ENCODE peak calls at places on chromosomes 11 and 22, in nine cellular contexts. One of them, this sample, is unnamed. For H3K9me3, the result is how much of the 10 kb centered on the place peaks cover.

GRCh38 chr11:96331556-96332168 is 11.3 kb downstream of the MAML2 start:
- DNase-seq in tibial nerve: no peak
- DNase-seq in PC-9: no peak
- DNase-seq in heart right ventricle: no peak
- DNase-seq in uterus: no peak
- DNase-seq in tibial artery: no peak
- DNase-seq in GM12878: no peak
- DNase-seq in esophagus squamous epithelium: no peak
- DNase-seq in pancreas: no peak
- DNase-seq in this sample: no peak

GRCh38 chr11:83438438-83438837 is 152.3 kb upstream of the CCDC90B start:
- DNase-seq in uterus: no peak
- DNase-seq in tibial nerve: no peak
- DNase-seq in PC-9: no peak
- DNase-seq in tibial artery: no peak
- DNase-seq in esophagus squamous epithelium: no peak
- DNase-seq in heart right ventricle: no peak
- DNase-seq in GM12878: no peak
- DNase-seq in pancreas: no peak
- DNase-seq in this sample: no peak

GRCh38 chr11:16605971-16606783 is 132.3 kb upstream of the C11orf58 start:
- DNase-seq in PC-9: peak
- DNase-seq in GM12878: peak
- DNase-seq in esophagus squamous epithelium: no peak
- DNase-seq in tibial artery: peak
- DNase-seq in uterus: peak
- DNase-seq in tibial nerve: peak
- DNase-seq in pancreas: peak
- DNase-seq in heart right ventricle: peak
- DNase-seq in this sample: peak

GRCh38 chr11:130114281-130114680 is 44.6 kb downstream of the APLP2 start:
- DNase-seq in esophagus squamous epithelium: no peak
- DNase-seq in tibial nerve: no peak
- DNase-seq in uterus: no peak
- DNase-seq in heart right ventricle: no peak
- DNase-seq in PC-9: no peak
- DNase-seq in tibial artery: no peak
- DNase-seq in pancreas: no peak
- DNase-seq in GM12878: no peak
- DNase-seq in this sample: no peak

GRCh38 chr11:16226245-16226644 is 130.1 kb downstream of the SOX6 start:
- DNase-seq in GM12878: no peak
- DNase-seq in heart right ventricle: peak
- DNase-seq in tibial nerve: no peak
- DNase-seq in PC-9: no peak
- DNase-seq in pancreas: peak
- DNase-seq in uterus: peak
- DNase-seq in esophagus squamous epithelium: no peak
- DNase-seq in tibial artery: peak
- DNase-seq in this sample: no peak

GRCh38 chr22:41022470-41023298 is 69.7 kb upstream of the EP300 start:
- DNase-seq in uterus: peak
- DNase-seq in GM12878: peak
- DNase-seq in tibial nerve: peak
- DNase-seq in pancreas: peak
- DNase-seq in tibial artery: peak
- DNase-seq in esophagus squamous epithelium: peak
- DNase-seq in PC-9: peak
- DNase-seq in heart right ventricle: peak
- DNase-seq in this sample: peak

GRCh38 chr22:23718371-23719165 is 27.8 kb downstream of the RGL4 start:
- DNase-seq in PC-9: peak
- DNase-seq in GM12878: no peak
- DNase-seq in heart right ventricle: no peak
- DNase-seq in uterus: no peak
- DNase-seq in tibial nerve: no peak
- DNase-seq in esophagus squamous epithelium: no peak
- DNase-seq in tibial artery: no peak
- DNase-seq in pancreas: no peak
- DNase-seq in this sample: no peak

GRCh38 chr11:69231466-69232018 is 62.4 kb upstream of the MYEOV start:
- DNase-seq in tibial nerve: no peak
- DNase-seq in PC-9: no peak
- DNase-seq in uterus: no peak
- DNase-seq in GM12878: no peak
- DNase-seq in esophagus squamous epithelium: no peak
- DNase-seq in heart right ventricle: no peak
- DNase-seq in tibial artery: no peak
- DNase-seq in pancreas: no peak
- DNase-seq in this sample: no peak

GRCh38 chr22:18991138-18991432 is 55.0 kb upstream of the PRODH start:
- DNase-seq in tibial nerve: no peak
- DNase-seq in heart right ventricle: no peak
- DNase-seq in uterus: no peak
- DNase-seq in tibial artery: no peak
- DNase-seq in GM12878: no peak
- DNase-seq in esophagus squamous epithelium: no peak
- DNase-seq in pancreas: no peak
- DNase-seq in PC-9: no peak
- DNase-seq in this sample: no peak

GRCh38 chr22:46514592-46515207 is 22.7 kb downstream of the CELSR1 start:
- DNase-seq in PC-9: peak
- DNase-seq in GM12878: no peak
- DNase-seq in esophagus squamous epithelium: no peak
- DNase-seq in pancreas: no peak
- DNase-seq in heart right ventricle: no peak
- DNase-seq in tibial nerve: no peak
- DNase-seq in uterus: no peak
- DNase-seq in tibial artery: no peak
- DNase-seq in this sample: no peak

GRCh38 chr11:122938557-122938956 is 43.1 kb downstream of the BSX start:
- DNase-seq in tibial nerve: no peak
- DNase-seq in PC-9: no peak
- DNase-seq in uterus: no peak
- DNase-seq in esophagus squamous epithelium: no peak
- DNase-seq in GM12878: no peak
- DNase-seq in pancreas: no peak
- DNase-seq in heart right ventricle: no peak
- DNase-seq in tibial artery: no peak
- DNase-seq in this sample: no peak

GRCh38 chr11:126328938-126329643 is 25.2 kb downstream of the DCPS start:
- DNase-seq in pancreas: no peak
- DNase-seq in GM12878: no peak
- DNase-seq in PC-9: no peak
- DNase-seq in heart right ventricle: no peak
- DNase-seq in tibial artery: no peak
- DNase-seq in uterus: no peak
- DNase-seq in tibial nerve: no peak
- DNase-seq in esophagus squamous epithelium: no peak
- DNase-seq in this sample: no peak

GRCh38 chr11:90286640-90287039 is 63.8 kb upstream of the CHORDC1 start:
- DNase-seq in GM12878: no peak
- DNase-seq in heart right ventricle: no peak
- DNase-seq in PC-9: no peak
- DNase-seq in tibial artery: no peak
- DNase-seq in pancreas: no peak
- DNase-seq in esophagus squamous epithelium: no peak
- DNase-seq in uterus: no peak
- DNase-seq in tibial nerve: no peak
- DNase-seq in this sample: no peak

GRCh38 chr11:79441159-79441875 is 487 bp upstream of the TENM4 start:
- DNase-seq in tibial nerve: no peak
- DNase-seq in GM12878: no peak
- DNase-seq in PC-9: no peak
- DNase-seq in uterus: no peak
- DNase-seq in pancreas: no peak
- DNase-seq in esophagus squamous epithelium: no peak
- DNase-seq in tibial artery: no peak
- DNase-seq in heart right ventricle: no peak
- DNase-seq in this sample: no peak
- H3K4me3 ChIP-seq in tibial nerve: peak
- H3K4me3 ChIP-seq in GM12878: peak
- H3K4me3 ChIP-seq in PC-9: no peak
- H3K4me3 ChIP-seq in uterus: peak
- H3K4me3 ChIP-seq in pancreas: no peak
- H3K4me3 ChIP-seq in esophagus squamous epithelium: peak
- H3K4me3 ChIP-seq in tibial artery: peak
- H3K4me3 ChIP-seq in heart right ventricle: peak
- H3K4me3 ChIP-seq in this sample: no peak

DNA sequence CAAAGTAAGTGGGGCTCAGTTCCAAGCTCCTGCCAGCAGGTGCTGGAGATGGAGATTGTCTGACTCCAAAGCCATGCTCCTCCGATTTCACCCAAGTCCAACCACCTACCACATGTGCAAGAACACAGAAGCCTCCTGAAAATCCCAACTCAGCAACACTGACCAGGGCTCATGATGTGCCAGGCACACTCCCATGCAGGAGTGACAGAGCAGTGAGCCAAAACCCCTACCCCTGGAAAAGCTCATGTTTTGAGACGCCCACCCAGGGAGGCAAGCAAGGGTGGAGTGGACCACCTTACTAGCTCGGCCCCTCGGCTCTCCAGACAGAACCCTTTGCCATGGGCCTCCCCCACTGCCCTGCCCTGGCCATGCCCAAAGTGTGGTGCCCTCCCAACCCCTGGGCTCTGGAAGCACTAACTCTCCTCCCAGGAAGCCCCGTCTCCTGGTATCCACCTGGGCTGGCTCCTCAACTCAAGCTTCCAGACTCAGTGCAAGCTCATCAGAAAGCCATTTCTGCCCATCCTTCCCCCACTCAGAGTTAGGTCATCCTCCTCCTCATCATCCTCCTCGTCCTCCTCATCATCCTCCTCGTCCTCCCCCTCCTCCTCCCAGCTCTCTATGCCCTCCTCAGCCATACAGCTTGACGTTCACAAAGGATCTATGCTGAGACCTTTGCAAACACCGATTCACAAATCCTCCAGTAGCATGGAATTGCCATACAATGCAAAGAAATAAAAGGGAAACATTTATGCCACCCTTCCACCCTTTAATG is 154.9 kb downstream of the MPPED1 start:
- DNase-seq in heart right ventricle: no peak
- DNase-seq in GM12878: no peak
- DNase-seq in esophagus squamous epithelium: no peak
- DNase-seq in tibial nerve: no peak
- DNase-seq in PC-9: no peak
- DNase-seq in pancreas: no peak
- DNase-seq in uterus: no peak
- DNase-seq in tibial artery: no peak
- DNase-seq in this sample: no peak
- H3K9me3 ChIP-seq in heart right ventricle: under half
- H3K9me3 ChIP-seq in GM12878: under half
- H3K9me3 ChIP-seq in esophagus squamous epithelium: under half
- H3K9me3 ChIP-seq in tibial nerve: under half
- H3K9me3 ChIP-seq in PC-9: under half
- H3K9me3 ChIP-seq in pancreas: under half
- H3K9me3 ChIP-seq in uterus: under half
- H3K9me3 ChIP-seq in tibial artery: under half
- H3K9me3 ChIP-seq in this sample: under half

GRCh38 chr22:45332001-45332400 is 22.3 kb downstream of the FAM118A start:
- DNase-seq in heart right ventricle: no peak
- DNase-seq in uterus: no peak
- DNase-seq in tibial artery: no peak
- DNase-seq in tibial nerve: no peak
- DNase-seq in PC-9: no peak
- DNase-seq in GM12878: no peak
- DNase-seq in esophagus squamous epithelium: no peak
- DNase-seq in pancreas: no peak
- DNase-seq in this sample: no peak

GRCh38 chr22:45331486-45331885 is 21.8 kb downstream of the FAM118A start:
- DNase-seq in GM12878: no peak
- DNase-seq in PC-9: no peak
- DNase-seq in heart right ventricle: no peak
- DNase-seq in uterus: no peak
- DNase-seq in pancreas: no peak
- DNase-seq in tibial nerve: no peak
- DNase-seq in tibial artery: no peak
- DNase-seq in esophagus squamous epithelium: no peak
- DNase-seq in this sample: no peak

GRCh38 chr22:45329536-45329936 is 19.8 kb downstream of the FAM118A start:
- DNase-seq in uterus: no peak
- DNase-seq in pancreas: no peak
- DNase-seq in GM12878: no peak
- DNase-seq in tibial artery: no peak
- DNase-seq in PC-9: no peak
- DNase-seq in heart right ventricle: peak
- DNase-seq in esophagus squamous epithelium: no peak
- DNase-seq in tibial nerve: no peak
- DNase-seq in this sample: no peak

GRCh38 chr22:45330548-45330947 is 20.8 kb downstream of the FAM118A start:
- DNase-seq in uterus: no peak
- DNase-seq in esophagus squamous epithelium: no peak
- DNase-seq in heart right ventricle: no peak
- DNase-seq in PC-9: no peak
- DNase-seq in tibial artery: no peak
- DNase-seq in GM12878: no peak
- DNase-seq in pancreas: no peak
- DNase-seq in tibial nerve: no peak
- DNase-seq in this sample: no peak

GRCh38 chr22:45328822-45329535 is 19.2 kb downstream of the FAM118A start:
- DNase-seq in tibial artery: no peak
- DNase-seq in tibial nerve: no peak
- DNase-seq in esophagus squamous epithelium: no peak
- DNase-seq in GM12878: no peak
- DNase-seq in PC-9: no peak
- DNase-seq in pancreas: no peak
- DNase-seq in heart right ventricle: no peak
- DNase-seq in uterus: no peak
- DNase-seq in this sample: no peak
- H3K4me3 ChIP-seq in tibial artery: no peak
- H3K4me3 ChIP-seq in tibial nerve: no peak
- H3K4me3 ChIP-seq in esophagus squamous epithelium: no peak
- H3K4me3 ChIP-seq in GM12878: no peak
- H3K4me3 ChIP-seq in PC-9: no peak
- H3K4me3 ChIP-seq in pancreas: no peak
- H3K4me3 ChIP-seq in heart right ventricle: no peak
- H3K4me3 ChIP-seq in uterus: no peak
- H3K4me3 ChIP-seq in this sample: no peak

DNA sequence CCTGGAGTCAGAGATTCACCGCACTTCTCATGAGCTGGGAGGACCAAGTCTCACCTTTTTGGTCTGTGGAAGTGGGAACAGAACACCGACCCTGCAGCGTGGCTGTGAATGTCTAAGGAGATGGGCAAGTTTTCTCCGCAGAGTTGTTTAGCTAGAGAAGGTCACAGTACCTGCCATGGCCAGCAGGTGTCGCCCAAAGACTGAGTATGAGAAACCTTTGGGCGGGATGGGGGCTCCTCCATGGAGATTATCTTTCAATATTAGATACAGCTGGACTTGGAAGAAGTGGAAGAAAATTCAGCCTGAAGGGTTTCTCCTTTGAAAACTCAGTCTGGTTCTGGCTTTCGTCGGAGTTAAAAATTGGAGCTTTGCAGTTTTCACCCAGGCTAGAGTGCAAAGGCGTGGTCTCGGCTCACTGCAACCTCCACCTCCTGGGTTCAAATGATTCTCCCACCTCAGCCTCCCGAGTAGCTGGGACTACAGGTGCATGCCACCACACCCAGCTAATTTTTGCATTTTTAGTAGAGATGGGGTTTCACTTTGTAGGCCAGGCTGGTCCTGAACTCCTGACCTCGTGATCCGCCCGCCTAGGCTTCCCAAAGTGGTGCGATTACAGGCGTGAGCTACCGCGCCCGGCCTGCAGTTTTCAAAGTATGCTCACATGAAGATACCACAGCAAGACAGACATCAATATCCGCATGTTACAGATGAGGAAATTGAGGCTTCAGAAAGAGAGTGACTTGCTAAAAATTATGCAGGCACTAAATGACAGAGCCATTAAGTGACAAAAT is 10.7 kb upstream of the DSCAML1 start:
- DNase-seq in uterus: peak
- DNase-seq in tibial artery: no peak
- DNase-seq in pancreas: peak
- DNase-seq in PC-9: no peak
- DNase-seq in esophagus squamous epithelium: peak
- DNase-seq in heart right ventricle: peak
- DNase-seq in tibial nerve: peak
- DNase-seq in GM12878: no peak
- DNase-seq in this sample: peak
- H3K9me3 ChIP-seq in uterus: under half
- H3K9me3 ChIP-seq in tibial artery: under half
- H3K9me3 ChIP-seq in pancreas: under half
- H3K9me3 ChIP-seq in PC-9: under half
- H3K9me3 ChIP-seq in esophagus squamous epithelium: under half
- H3K9me3 ChIP-seq in heart right ventricle: under half
- H3K9me3 ChIP-seq in tibial nerve: under half
- H3K9me3 ChIP-seq in GM12878: under half
- H3K9me3 ChIP-seq in this sample: under half

This sample was measured in SJCRH30.